ENCODE peak calls at places on chromosomes 7 and 10, in five cellular contexts. One of them, this sample, is unnamed.

GRCh38 chr7:149772821-149773425 is 465 bp downstream of the ZNF467 start:
- DNase-seq in neuronal stem cell: no peak
- DNase-seq in H9: no peak
- DNase-seq in IMR-90: no peak
- DNase-seq in mesenchymal stem cell: no peak
- DNase-seq in this sample: peak

GRCh38 chr10:112390125-112390703 is 16.3 kb downstream of the ACSL5 start:
- DNase-seq in neuronal stem cell: no peak
- DNase-seq in H9: no peak
- DNase-seq in IMR-90: no peak
- DNase-seq in mesenchymal stem cell: no peak
- DNase-seq in this sample: no peak

GRCh38 chr7:46672861-46673260 is 751.8 kb upstream of the IGFBP3 start:
- DNase-seq in neuronal stem cell: no peak
- DNase-seq in H9: no peak
- DNase-seq in IMR-90: no peak
- DNase-seq in mesenchymal stem cell: no peak
- DNase-seq in this sample: no peak

GRCh38 chr7:38932509-38933168 is 23.6 kb upstream of the VPS41 start:
- DNase-seq in neuronal stem cell: peak
- DNase-seq in H9: peak
- DNase-seq in IMR-90: peak
- DNase-seq in mesenchymal stem cell: peak
- DNase-seq in this sample: peak

GRCh38 chr10:78973901-78974408 is 94.8 kb upstream of the ZMIZ1 start:
- DNase-seq in neuronal stem cell: peak
- DNase-seq in H9: peak
- DNase-seq in IMR-90: peak
- DNase-seq in mesenchymal stem cell: no peak
- DNase-seq in this sample: peak

GRCh38 chr7:98360221-98361124 is 40.4 kb downstream of the BAIAP2L1 start:
- DNase-seq in neuronal stem cell: no peak
- DNase-seq in H9: peak
- DNase-seq in IMR-90: no peak
- DNase-seq in mesenchymal stem cell: peak
- DNase-seq in this sample: peak

GRCh38 chr7:134804351-134804750 is 24.9 kb downstream of the CALD1 start:
- DNase-seq in neuronal stem cell: no peak
- DNase-seq in H9: no peak
- DNase-seq in IMR-90: peak
- DNase-seq in mesenchymal stem cell: no peak
- DNase-seq in this sample: peak

GRCh38 chr10:121155742-121156141 is 304.6 kb downstream of the WDR11 start:
- DNase-seq in neuronal stem cell: no peak
- DNase-seq in H9: no peak
- DNase-seq in IMR-90: no peak
- DNase-seq in mesenchymal stem cell: no peak
- DNase-seq in this sample: no peak

GRCh38 chr10:34567854-34568253 is 247.2 kb downstream of the PARD3 start:
- DNase-seq in neuronal stem cell: no peak
- DNase-seq in H9: no peak
- DNase-seq in IMR-90: no peak
- DNase-seq in mesenchymal stem cell: no peak
- DNase-seq in this sample: peak

GRCh38 chr10:107144490-107144889 is 20.0 kb downstream of the SORCS1 start:
- DNase-seq in neuronal stem cell: peak
- DNase-seq in H9: peak
- DNase-seq in IMR-90: no peak
- DNase-seq in mesenchymal stem cell: no peak
- DNase-seq in this sample: peak

GRCh38 chr7:138663741-138664710 is 37.1 kb downstream of the SVOPL start:
- DNase-seq in neuronal stem cell: no peak
- DNase-seq in H9: peak
- DNase-seq in IMR-90: no peak
- DNase-seq in mesenchymal stem cell: peak
- DNase-seq in this sample: peak

GRCh38 chr7:135976312-135977019 is 693 bp downstream of the MTPN start:
- DNase-seq in neuronal stem cell: no peak
- DNase-seq in H9: peak
- DNase-seq in IMR-90: peak
- DNase-seq in mesenchymal stem cell: no peak
- DNase-seq in this sample: no peak

GRCh38 chr10:58969578-58969977 is 206.9 kb upstream of the PHYHIPL start:
- DNase-seq in neuronal stem cell: no peak
- DNase-seq in H9: no peak
- DNase-seq in IMR-90: no peak
- DNase-seq in mesenchymal stem cell: no peak
- DNase-seq in this sample: peak
- H2BK5ac ChIP-seq in neuronal stem cell: no peak
- H2BK5ac ChIP-seq in H9: no peak
- H2BK5ac ChIP-seq in IMR-90: no peak
- H2BK5ac ChIP-seq in mesenchymal stem cell: no peak
- H2BK5ac ChIP-seq in this sample: no peak

GRCh38 chr10:87646192-87646909 is 13.3 kb upstream of the PAPSS2 start:
- DNase-seq in neuronal stem cell: no peak
- DNase-seq in H9: no peak
- DNase-seq in IMR-90: no peak
- DNase-seq in mesenchymal stem cell: no peak
- DNase-seq in this sample: no peak
- H2BK5ac ChIP-seq in neuronal stem cell: no peak
- H2BK5ac ChIP-seq in H9: no peak
- H2BK5ac ChIP-seq in IMR-90: no peak
- H2BK5ac ChIP-seq in mesenchymal stem cell: no peak
- H2BK5ac ChIP-seq in this sample: no peak

DNA sequence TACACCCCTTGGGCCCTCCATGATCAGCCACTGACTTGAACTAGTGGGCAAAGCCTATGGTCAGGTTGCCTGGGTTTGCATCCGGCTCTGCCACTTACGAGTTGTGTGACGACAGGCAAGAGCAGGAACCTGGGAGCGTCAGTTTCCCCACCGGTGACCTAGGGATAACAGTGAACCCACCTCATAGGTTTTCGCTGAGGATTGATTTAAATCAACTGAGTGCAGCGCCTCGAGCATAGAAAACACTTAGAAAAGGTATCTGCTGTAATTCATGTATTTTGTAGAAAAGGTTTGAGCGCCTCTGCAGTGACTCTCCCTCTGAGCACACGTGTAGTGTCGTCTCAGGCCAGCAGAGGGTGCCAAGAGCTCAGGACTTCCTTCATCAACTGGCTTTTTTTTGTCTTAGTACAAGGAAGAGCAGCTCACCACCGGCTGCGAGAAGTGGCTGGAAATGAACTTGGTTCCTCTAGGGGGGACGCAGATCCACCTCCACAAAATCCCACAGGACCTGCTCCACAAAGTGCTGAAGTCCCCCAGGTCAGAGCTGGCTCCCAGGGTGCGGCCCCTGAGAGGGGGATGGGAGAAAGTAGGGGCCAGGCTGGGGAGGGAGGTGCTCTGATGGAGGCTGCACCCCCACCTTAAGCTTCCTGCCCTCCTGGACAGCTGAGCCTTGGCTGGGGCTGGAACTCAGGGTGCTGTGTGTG is 27.7 kb downstream of the BTBD16 start:
- DNase-seq in neuronal stem cell: peak
- DNase-seq in H9: peak
- DNase-seq in IMR-90: peak
- DNase-seq in mesenchymal stem cell: peak
- DNase-seq in this sample: peak
- H2BK5ac ChIP-seq in neuronal stem cell: no peak
- H2BK5ac ChIP-seq in H9: no peak
- H2BK5ac ChIP-seq in IMR-90: no peak
- H2BK5ac ChIP-seq in mesenchymal stem cell: no peak
- H2BK5ac ChIP-seq in this sample: no peak

GRCh38 chr10:74175510-74176379 is 24.7 kb downstream of the ADK start:
- DNase-seq in neuronal stem cell: no peak
- DNase-seq in H9: no peak
- DNase-seq in IMR-90: no peak
- DNase-seq in mesenchymal stem cell: no peak
- DNase-seq in this sample: no peak
- H2BK5ac ChIP-seq in neuronal stem cell: peak
- H2BK5ac ChIP-seq in H9: no peak
- H2BK5ac ChIP-seq in IMR-90: peak
- H2BK5ac ChIP-seq in mesenchymal stem cell: no peak
- H2BK5ac ChIP-seq in this sample: peak

GRCh38 chr10:3093996-3094395 is 26.6 kb downstream of the PFKP start:
- DNase-seq in neuronal stem cell: no peak
- DNase-seq in H9: no peak
- DNase-seq in IMR-90: no peak
- DNase-seq in mesenchymal stem cell: no peak
- DNase-seq in this sample: no peak

GRCh38 chr10:3091921-3092320 is 24.6 kb downstream of the PFKP start:
- DNase-seq in neuronal stem cell: no peak
- DNase-seq in H9: no peak
- DNase-seq in IMR-90: no peak
- DNase-seq in mesenchymal stem cell: no peak
- DNase-seq in this sample: no peak

GRCh38 chr10:3090388-3090787 is 23.0 kb downstream of the PFKP start:
- DNase-seq in neuronal stem cell: no peak
- DNase-seq in H9: no peak
- DNase-seq in IMR-90: no peak
- DNase-seq in mesenchymal stem cell: no peak
- DNase-seq in this sample: no peak

GRCh38 chr10:3091346-3091787 is 24.0 kb downstream of the PFKP start:
- DNase-seq in neuronal stem cell: no peak
- DNase-seq in H9: no peak
- DNase-seq in IMR-90: peak
- DNase-seq in mesenchymal stem cell: peak
- DNase-seq in this sample: no peak

GRCh38 chr10:3090914-3091313 is 23.6 kb downstream of the PFKP start:
- DNase-seq in neuronal stem cell: no peak
- DNase-seq in H9: no peak
- DNase-seq in IMR-90: peak
- DNase-seq in mesenchymal stem cell: no peak
- DNase-seq in this sample: peak
- H2BK5ac ChIP-seq in neuronal stem cell: no peak
- H2BK5ac ChIP-seq in H9: no peak
- H2BK5ac ChIP-seq in IMR-90: peak
- H2BK5ac ChIP-seq in mesenchymal stem cell: no peak
- H2BK5ac ChIP-seq in this sample: no peak